ENCODE peak calls at places on chromosomes 2 and 18, in four cellular contexts. V is astrocyte of the spinal cord, E is PC-3, I is stomach. B is an unnamed sample.

GRCh38 chr2:191105082-191105481 is 45.7 kb downstream of the STAT4 start:
- DNase-seq in V (no peak), E (peak), I (no peak), B (no peak)

GRCh38 chr2:225274751-225275150 is 124.8 kb upstream of the NYAP2 start:
- DNase-seq in V (peak), E (peak), I (no peak), B (peak)

GRCh38 chr2:158953926-158954763 is 14.3 kb upstream of the TANC1 start:
- DNase-seq in V (peak), E (peak), I (peak), B (peak)

GRCh38 chr2:42110287-42110973 is 58.7 kb upstream of the EML4 start:
- DNase-seq in V (peak), E (no peak), I (peak), B (no peak)

GRCh38 chr18:49726564-49726963 is 86.8 kb downstream of the ACAA2 start:
- DNase-seq in V (no peak), E (no peak), I (no peak), B (no peak)

GRCh38 chr2:221070106-221070505 is 502.0 kb downstream of the EPHA4 start:
- DNase-seq in V (no peak), E (peak), I (no peak), B (no peak)

GRCh38 chr2:238702276-238702675 is 145.6 kb upstream of the TWIST2 start:
- DNase-seq in V (no peak), E (no peak), I (no peak), B (no peak)

GRCh38 chr18:8951491-8951890 is 151.0 kb upstream of the NDUFV2 start:
- DNase-seq in V (no peak), E (peak), I (no peak), B (no peak)

GRCh38 chr2:131047275-131047652 is 46.0 kb downstream of the FAM168B start:
- DNase-seq in V (no peak), E (no peak), I (no peak), B (no peak)

GRCh38 chr2:236858661-236859060 is 227.0 kb upstream of the COPS8 start:
- DNase-seq in V (no peak), E (no peak), I (no peak), B (no peak)

GRCh38 chr18:70419526-70419925 is 130.7 kb downstream of the SOCS6 start:
- DNase-seq in V (peak), E (no peak), I (no peak), B (no peak)

GRCh38 chr2:238259085-238260020 is 19.5 kb upstream of the HES6 start:
- DNase-seq in V (no peak), E (peak), I (peak), B (no peak)

GRCh38 chr18:3799515-3799914 is 349.5 kb downstream of the TGIF1 start:
- DNase-seq in V (peak), E (no peak), I (no peak), B (no peak)

GRCh38 chr2:19648583-19648982 is 253.2 kb downstream of the TTC32 start:
- DNase-seq in V (peak), E (peak), I (no peak), B (no peak)

GRCh38 chr2:138877421-138877820 is 97.2 kb upstream of the NXPH2 start:
- DNase-seq in V (no peak), E (peak), I (no peak), B (no peak)

GRCh38 chr2:39020383-39020782 is 100.5 kb downstream of the SOS1 start:
- DNase-seq in V (no peak), E (no peak), I (no peak), B (peak)

GRCh38 chr2:47512581-47513083 is 109.7 kb downstream of the MSH2 start:
- DNase-seq in V (no peak), E (peak), I (no peak), B (no peak)

GRCh38 chr2:14427982-14428567 is 204.4 kb upstream of the LRATD1 start:
- DNase-seq in V (peak), E (peak), I (no peak), B (no peak)

GRCh38 chr18:48948112-48949050 is 2.4 kb downstream of the SMAD7 start:
- DNase-seq in V (peak), E (peak), I (peak), B (peak)

GRCh38 chr2:48651127-48651526 is 33.5 kb downstream of the GTF2A1L start:
- DNase-seq in V (peak), E (peak), I (no peak), B (peak)

GRCh38 chr2:156452971-156453370 is 16.8 kb downstream of the GPD2 start:
- DNase-seq in V (peak), E (no peak), I (no peak), B (no peak)

GRCh38 chr18:58353581-58353980 is 275.3 kb downstream of the ALPK2 start:
- DNase-seq in V (no peak), E (no peak), I (no peak), B (no peak)

GRCh38 chr2:22579341-22579740 is 805.6 kb upstream of the KLHL29 start:
- DNase-seq in V (no peak), E (no peak), I (no peak), B (no peak)

GRCh38 chr2:74345272-74345943 is 2.2 kb upstream of the SLC4A5 start:
- DNase-seq in V (no peak), E (no peak), I (no peak), B (no peak)

GRCh38 chr2:154710078-154710477 is 11.6 kb downstream of the KCNJ3 start:
- DNase-seq in V (no peak), E (no peak), I (no peak), B (no peak)

GRCh38 chr18:44855681-44856080 is 175.0 kb downstream of the SETBP1 start:
- DNase-seq in V (no peak), E (no peak), I (no peak), B (no peak)

GRCh38 chr2:164595031-164595430 is 26.3 kb downstream of the GRB14 start:
- DNase-seq in V (no peak), E (no peak), I (no peak), B (no peak)

GRCh38 chr2:85221291-85221690 is 88.1 kb downstream of the TCF7L1 start:
- DNase-seq in V (no peak), E (no peak), I (no peak), B (no peak)

GRCh38 chr2:67824196-67824595 is 238.6 kb downstream of the C1D start:
- DNase-seq in V (peak), E (peak), I (no peak), B (no peak)

GRCh38 chr2:41859615-41860014 is 188.2 kb upstream of the PKDCC start:
- DNase-seq in V (no peak), E (no peak), I (no peak), B (no peak)

GRCh38 chr2:240467149-240467642 is 31.7 kb downstream of the GPC1 start:
- DNase-seq in V (no peak), E (no peak), I (peak), B (no peak)

GRCh38 chr18:28767781-28768211 is 590.9 kb upstream of the CDH2 start:
- DNase-seq in V (peak), E (peak), I (no peak), B (no peak)

GRCh38 chr18:5520464-5520863 is 23.3 kb downstream of the EPB41L3 start:
- DNase-seq in V (no peak), E (no peak), I (no peak), B (no peak)

GRCh38 chr2:115848192-115848591 is 1405.8 kb downstream of the DPP10 start:
- DNase-seq in V (no peak), E (no peak), I (no peak), B (no peak)
- TF ChIP-seq CTCF in V (no peak), E (no peak), I (no peak), B (no peak)

DNA sequence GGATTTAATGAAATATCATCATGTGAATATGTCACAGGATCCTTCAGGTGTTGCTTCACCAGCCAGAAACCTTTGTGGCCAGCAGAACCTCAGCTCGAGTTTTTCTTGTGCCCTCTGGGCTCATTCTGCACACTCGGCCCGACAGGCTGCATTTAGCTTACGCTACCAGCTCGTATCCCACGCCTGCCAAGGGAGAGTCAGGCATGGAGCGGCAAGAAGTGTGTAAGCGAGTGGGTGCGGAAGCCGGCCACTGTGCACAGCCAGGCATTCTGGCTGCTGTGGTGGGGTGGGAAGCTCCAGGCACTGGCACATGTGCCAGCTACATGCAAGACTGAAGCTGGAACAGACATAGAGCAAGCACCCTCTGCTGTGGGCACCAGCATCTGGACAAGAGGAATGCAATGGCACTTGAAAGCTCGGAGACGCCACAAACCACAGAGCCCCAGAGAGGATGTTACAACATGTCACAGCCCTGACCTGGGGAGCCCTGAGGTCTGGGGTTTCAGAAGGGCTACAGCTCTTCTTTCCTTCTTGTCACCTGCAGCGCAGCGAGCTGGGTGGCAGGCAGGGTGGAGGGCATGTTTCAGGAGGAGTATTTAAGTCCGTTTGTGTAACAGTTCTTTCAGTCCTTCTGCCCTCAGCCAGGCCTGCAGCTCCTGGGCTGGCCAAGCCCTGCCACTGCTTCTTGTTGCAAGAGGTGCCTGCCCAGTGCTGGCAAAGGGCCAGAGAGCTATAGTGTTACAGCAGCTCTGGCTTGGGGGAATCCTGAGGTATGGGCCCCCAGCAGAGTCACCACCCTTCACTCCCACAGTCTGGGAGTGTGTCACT is 257.3 kb upstream of the HNMT start:
- DNase-seq in V (no peak), E (no peak), I (no peak), B (no peak)
- H3K4me3 ChIP-seq in V (no peak), E (no peak), I (no peak), B (no peak)

GRCh38 chr2:127355407-127356008 is 32.3 kb downstream of the MAP3K2 start:
- DNase-seq in V (no peak), E (peak), I (no peak), B (no peak)
- TF ChIP-seq CTCF in V (peak), E (peak), I (peak), B (peak)

GRCh38 chr18:13371689-13372404 is 153.3 kb downstream of the LDLRAD4 start:
- DNase-seq in V (no peak), E (no peak), I (no peak), B (no peak)

GRCh38 chr18:13368080-13368813 is 149.7 kb downstream of the LDLRAD4 start:
- DNase-seq in V (no peak), E (no peak), I (no peak), B (no peak)

GRCh38 chr18:13369353-13369752 is 150.8 kb downstream of the LDLRAD4 start:
- DNase-seq in V (no peak), E (no peak), I (no peak), B (no peak)

GRCh38 chr18:13370995-13371625 is 152.6 kb downstream of the LDLRAD4 start:
- DNase-seq in V (no peak), E (no peak), I (no peak), B (no peak)

DNA sequence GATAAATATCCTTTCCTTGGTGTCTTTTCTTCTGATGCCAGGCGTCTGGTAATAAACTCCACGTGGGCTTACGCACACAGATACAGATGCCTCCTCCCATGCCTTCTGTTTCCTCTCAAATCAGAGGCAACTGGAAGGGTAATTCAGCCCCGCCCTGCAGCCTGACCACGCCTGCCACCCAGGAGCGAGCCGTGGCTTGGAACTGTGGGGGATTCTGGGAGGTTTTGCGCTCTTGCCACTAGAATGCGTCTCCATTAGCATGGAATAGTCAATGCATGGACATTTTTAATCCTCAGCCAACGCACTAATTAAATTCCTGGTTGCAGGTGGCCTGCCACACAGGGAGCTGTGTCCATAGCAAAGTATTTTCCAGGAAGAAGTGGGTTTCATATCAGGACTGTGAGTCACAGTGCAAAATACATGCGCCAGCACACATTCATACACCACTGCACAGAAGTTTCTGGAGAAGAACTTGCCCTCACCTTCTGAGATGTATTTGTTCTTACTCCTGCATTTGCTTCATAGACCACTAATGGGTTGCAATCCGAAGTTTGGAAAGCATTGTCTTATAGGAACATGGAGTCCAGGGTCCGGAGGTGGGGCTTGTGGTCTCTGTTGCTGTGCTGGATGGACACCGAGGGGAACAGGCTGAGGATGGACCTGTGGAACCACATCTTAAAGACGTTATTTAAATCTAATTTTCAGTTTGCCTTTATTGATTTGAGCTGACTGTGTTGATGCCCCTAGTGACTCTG is 151.4 kb downstream of the LDLRAD4 start:
- DNase-seq in V (peak), E (no peak), I (no peak), B (peak)
- H3K4me3 ChIP-seq in V (no peak), E (no peak), I (no peak), B (no peak)

GRCh38 chr18:59971871-59972270 is 72.1 kb downstream of the PMAIP1 start:
- DNase-seq in V (no peak), E (no peak), I (no peak), B (peak)

GRCh38 chr18:59966913-59967312 is 67.1 kb downstream of the PMAIP1 start:
- DNase-seq in V (no peak), E (no peak), I (no peak), B (no peak)

GRCh38 chr18:59967878-59968277 is 68.1 kb downstream of the PMAIP1 start:
- DNase-seq in V (no peak), E (no peak), I (no peak), B (no peak)

GRCh38 chr18:59963229-59963628 is 63.4 kb downstream of the PMAIP1 start:
- DNase-seq in V (no peak), E (no peak), I (no peak), B (no peak)

GRCh38 chr18:59968583-59968982 is 68.8 kb downstream of the PMAIP1 start:
- DNase-seq in V (no peak), E (no peak), I (no peak), B (no peak)
- TF ChIP-seq CTCF in V (no peak), E (no peak), I (no peak), B (no peak)

GRCh38 chr18:67199993-67200617 is 316.4 kb downstream of the DSEL start:
- DNase-seq in V (peak), E (peak), I (no peak), B (peak)
- H3K4me3 ChIP-seq in V (no peak), E (no peak), I (no peak), B (no peak)

B was measured in LNCaP clone FGC.